ENCODE peak calls at places on chromosomes 7 and 10, in six cellular contexts. S is fibroblast of lung, D is AG04450, P is left ventricle myocardium inferior, U is IMR-90, W is uterus. J is an unnamed sample.

GRCh38 chr10:71985542-71986250 is 21.5 kb downstream of the CHST3 start:
- DNase-seq in U (peak; percentile 69), D (no peak), S (peak; percentile 96), W (no peak), P (no peak), J (no peak)

GRCh38 chr10:6726924-6727323 is 146.8 kb upstream of the PRKCQ start:
- DNase-seq in D (no peak), P (no peak), W (no peak), S (no peak), U (no peak), J (no peak)

GRCh38 chr10:16141499-16141898 is 281.2 kb upstream of the MINDY3 start:
- DNase-seq in W (no peak), D (no peak), S (no peak), U (no peak), P (no peak), J (no peak)

GRCh38 chr7:6015917-6016652 is 7.0 kb downstream of the AIMP2 start:
- DNase-seq in W (peak; percentile 68), D (peak; percentile 90), P (peak; percentile 74), U (peak; percentile 95), S (peak; percentile 99), J (peak; percentile 43)

GRCh38 chr7:47520408-47520807 is 61.5 kb downstream of the TNS3 start:
- DNase-seq in D (peak; percentile 55), W (peak; percentile 90), U (peak; percentile 85), S (peak; percentile 85), P (peak; percentile 58), J (no peak)

GRCh38 chr7:151315038-151315655 is 26.5 kb upstream of the NUB1 start:
- DNase-seq in P (peak; percentile 38), U (peak; percentile 65), S (peak; percentile 78), D (peak; percentile 30), W (peak; percentile 68), J (peak; percentile 65)

GRCh38 chr10:33330543-33331019 is 3.9 kb downstream of the NRP1 start:
- DNase-seq in D (peak; percentile 80), P (peak; percentile 86), W (peak; percentile 86), U (peak; percentile 90), S (peak; percentile 92), J (peak; percentile 86)

GRCh38 chr10:109933984-109934565 is 10.8 kb upstream of the XPNPEP1 start:
- DNase-seq in S (peak; percentile 48), D (no peak), W (no peak), U (peak; percentile 52), P (no peak), J (no peak)

GRCh38 chr10:124097883-124098282 is 4.5 kb upstream of the CHST15 start:
- DNase-seq in D (no peak), P (no peak), S (no peak), U (no peak), W (no peak), J (peak; percentile 72)

GRCh38 chr10:58266003-58266825 is 1.5 kb downstream of the IPMK start:
- DNase-seq in W (no peak), S (peak; percentile 67), P (no peak), U (peak; percentile 78), D (no peak), J (peak; percentile 78)

GRCh38 chr10:19749185-19749729 is 67.0 kb upstream of the PLXDC2 start:
- DNase-seq in U (peak; percentile 56), W (no peak), D (no peak), S (peak; percentile 85), P (no peak), J (no peak)

GRCh38 chr7:2812831-2813230 is 31.3 kb downstream of the GNA12 start:
- DNase-seq in U (no peak), D (no peak), P (no peak), W (no peak), S (peak; percentile 33), J (no peak)

GRCh38 chr7:2812119-2812487 is 32.0 kb downstream of the GNA12 start:
- DNase-seq in P (no peak), S (peak; percentile 78), W (no peak), D (no peak), U (peak; percentile 69), J (no peak)

GRCh38 chr7:2810682-2811471 is 33.2 kb downstream of the GNA12 start:
- DNase-seq in U (no peak), P (no peak), W (no peak), S (no peak), D (no peak), J (no peak)

GRCh38 chr7:2809903-2810628 is 34.0 kb downstream of the GNA12 start:
- DNase-seq in D (no peak), P (no peak), S (no peak), W (no peak), U (peak; percentile 33), J (no peak)

GRCh38 chr7:2811476-2812118 is 32.5 kb downstream of the GNA12 start:
- DNase-seq in D (no peak), P (no peak), S (peak; percentile 50), U (no peak), W (peak; percentile 47), J (peak; percentile 73)
- H3K4me3 ChIP-seq in D (no peak overlapping the region), P (peak overlapping the region; percentile 55), S (peak overlapping the region; percentile 55), U (no peak overlapping the region), W (no peak overlapping the region), J (no peak overlapping the region)

DNA sequence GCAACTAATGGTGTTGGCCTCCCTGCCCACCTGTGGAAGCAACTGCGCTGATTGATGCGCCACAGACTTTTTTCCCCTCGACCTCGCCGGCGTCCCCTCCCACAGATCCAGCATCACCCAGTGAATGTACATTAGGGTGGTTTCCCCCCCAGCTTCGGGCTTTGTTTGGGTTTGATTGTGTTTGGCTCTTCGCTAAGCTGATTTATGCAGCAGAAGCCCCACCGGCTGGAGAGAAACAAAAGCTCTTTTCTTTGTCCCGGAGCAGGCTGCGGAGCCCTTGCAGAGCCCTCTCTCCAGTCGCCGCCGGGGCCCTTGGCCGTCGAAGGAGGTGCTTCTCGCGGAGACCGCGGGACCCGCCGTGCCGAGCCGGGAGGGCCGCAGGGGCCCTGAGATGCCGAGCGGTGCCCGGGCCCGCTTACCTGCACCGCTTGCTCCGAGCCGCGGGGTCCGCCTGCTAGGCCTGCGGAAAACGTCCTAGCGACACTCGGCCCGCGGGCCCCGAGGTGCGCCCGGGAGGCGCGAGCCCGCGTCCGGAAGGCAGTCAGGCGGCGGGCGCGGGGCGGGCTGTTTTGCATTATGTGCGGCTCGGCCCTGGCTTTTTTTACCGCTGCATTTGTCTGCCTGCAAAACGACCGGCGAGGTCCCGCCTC is 656 bp downstream of the ITGB8 start:
- DNase-seq in D (no peak), P (peak; percentile 30), S (peak; percentile 36), W (peak; percentile 43), U (peak; percentile 18), J (peak; percentile 45)
- TF ChIP-seq CTCF in D (no peak), P (peak; percentile 11), S (no peak), W (peak; percentile 35), U (no peak), J (no peak)

GRCh38 chr7:95045236-95045923 is 138.0 kb downstream of the PPP1R9A start:
- DNase-seq in S (peak; percentile 49), U (no peak), P (no peak), D (no peak), W (no peak), J (peak; percentile 28)

GRCh38 chr7:95046494-95047240 is 139.3 kb downstream of the PPP1R9A start:
- DNase-seq in D (no peak), U (no peak), W (no peak), S (no peak), P (no peak), J (no peak)

GRCh38 chr7:95052692-95053091 is 145.3 kb downstream of the PPP1R9A start:
- DNase-seq in P (no peak), U (no peak), W (no peak), D (no peak), S (no peak), J (no peak)

GRCh38 chr7:95047291-95047690 is 139.9 kb downstream of the PPP1R9A start:
- DNase-seq in W (no peak), P (no peak), D (no peak), U (no peak), S (no peak), J (no peak)
- H3K4me3 ChIP-seq in W (no peak overlapping the region), P (no peak overlapping the region), D (no peak overlapping the region), U (no peak overlapping the region), S (no peak overlapping the region), J (no peak overlapping the region)

GRCh38 chr10:56279270-56279669 is 81.8 kb downstream of the ZWINT start:
- DNase-seq in D (no peak), P (no peak), S (no peak), U (no peak), W (no peak), J (no peak)
- TF ChIP-seq CTCF in D (no peak), P (no peak), S (no peak), U (no peak), W (no peak), J (no peak)